ENCODE peak calls at places on chromosomes 16 and 17, in ten cellular contexts. Z, F, K, O, P, L, H, V, R and G are unnamed samples. For H3K4me1, the result is how much of the 10 kb centered on the place peaks cover.

GRCh38 chr16:8581923-8582580 is 8.3 kb downstream of the TMEM114 start:
- DNase-seq in K (peak), L (no peak), O (no peak), R (no peak), H (no peak), Z (no peak), P (peak), V (no peak), F (no peak), G (no peak)

GRCh38 chr16:7137560-7138330 is 194.9 kb upstream of the RBFOX1 start:
- DNase-seq in L (peak), V (no peak), P (no peak), H (peak), F (no peak), O (no peak), K (no peak), Z (peak), R (no peak), G (no peak)

GRCh38 chr17:58788199-58788598 is 32.5 kb downstream of the PPM1E start:
- DNase-seq in V (no peak), H (no peak), L (no peak), P (no peak), Z (no peak), K (no peak), F (no peak), R (no peak), O (no peak), G (no peak)

GRCh38 chr17:42135664-42136653 is 13.4 kb downstream of the HSPB9 start:
- DNase-seq in K (no peak), O (peak), Z (no peak), F (no peak), V (peak), P (peak), H (peak), L (peak), R (peak), G (peak)

GRCh38 chr16:842061-842476 is 41.5 kb upstream of the GNG13 start:
- DNase-seq in F (no peak), L (no peak), R (no peak), H (no peak), P (no peak), K (no peak), Z (no peak), O (no peak), V (no peak), G (no peak)

GRCh38 chr17:50279639-50280038 is 5.4 kb downstream of the TMEM92 start:
- DNase-seq in P (no peak), L (no peak), V (no peak), O (no peak), R (no peak), H (no peak), K (no peak), F (no peak), Z (no peak), G (no peak)

GRCh38 chr17:21012736-21013135 is 30.1 kb downstream of the USP22 start:
- DNase-seq in O (no peak), Z (no peak), F (no peak), H (no peak), K (no peak), V (no peak), R (no peak), P (no peak), L (no peak), G (no peak)

GRCh38 chr17:81228420-81228819 is 5.7 kb upstream of the CEP131 start:
- DNase-seq in P (no peak), R (no peak), F (no peak), K (no peak), L (no peak), O (no peak), H (no peak), Z (no peak), V (no peak), G (no peak)

GRCh38 chr17:27158390-27158789 is 135.5 kb upstream of the WSB1 start:
- DNase-seq in O (no peak), Z (no peak), L (no peak), P (peak), K (no peak), V (no peak), F (no peak), H (no peak), R (no peak), G (no peak)

GRCh38 chr17:27457731-27458523 is 1.7 kb downstream of the KSR1 start:
- DNase-seq in V (no peak), K (no peak), Z (no peak), O (no peak), R (no peak), F (peak), P (no peak), L (no peak), H (peak), G (peak)

GRCh38 chr17:66655861-66656260 is 179.1 kb upstream of the CACNG5 start:
- DNase-seq in R (no peak), L (no peak), O (no peak), V (no peak), H (no peak), Z (peak), F (no peak), P (no peak), K (no peak), G (peak)

GRCh38 chr17:41571561-41572434 is at the start of gene KRT9:
- DNase-seq in H (no peak), F (no peak), R (no peak), L (no peak), Z (no peak), P (no peak), O (no peak), V (no peak), K (no peak), G (no peak)

GRCh38 chr16:10265770-10266615 is 83.8 kb upstream of the GRIN2A start:
- DNase-seq in V (no peak), L (no peak), H (no peak), Z (no peak), P (no peak), O (no peak), R (no peak), F (no peak), K (no peak), G (no peak)

GRCh38 chr16:81728435-81728834 is 50.7 kb upstream of the PLCG2 start:
- DNase-seq in O (no peak), F (no peak), L (no peak), R (no peak), H (no peak), Z (no peak), K (no peak), P (no peak), V (no peak), G (no peak)
- H3K4me3 ChIP-seq in O (no peak), F (no peak), L (no peak), R (no peak), H (no peak), Z (no peak), K (no peak), P (no peak), V (no peak), G (no peak)

DNA sequence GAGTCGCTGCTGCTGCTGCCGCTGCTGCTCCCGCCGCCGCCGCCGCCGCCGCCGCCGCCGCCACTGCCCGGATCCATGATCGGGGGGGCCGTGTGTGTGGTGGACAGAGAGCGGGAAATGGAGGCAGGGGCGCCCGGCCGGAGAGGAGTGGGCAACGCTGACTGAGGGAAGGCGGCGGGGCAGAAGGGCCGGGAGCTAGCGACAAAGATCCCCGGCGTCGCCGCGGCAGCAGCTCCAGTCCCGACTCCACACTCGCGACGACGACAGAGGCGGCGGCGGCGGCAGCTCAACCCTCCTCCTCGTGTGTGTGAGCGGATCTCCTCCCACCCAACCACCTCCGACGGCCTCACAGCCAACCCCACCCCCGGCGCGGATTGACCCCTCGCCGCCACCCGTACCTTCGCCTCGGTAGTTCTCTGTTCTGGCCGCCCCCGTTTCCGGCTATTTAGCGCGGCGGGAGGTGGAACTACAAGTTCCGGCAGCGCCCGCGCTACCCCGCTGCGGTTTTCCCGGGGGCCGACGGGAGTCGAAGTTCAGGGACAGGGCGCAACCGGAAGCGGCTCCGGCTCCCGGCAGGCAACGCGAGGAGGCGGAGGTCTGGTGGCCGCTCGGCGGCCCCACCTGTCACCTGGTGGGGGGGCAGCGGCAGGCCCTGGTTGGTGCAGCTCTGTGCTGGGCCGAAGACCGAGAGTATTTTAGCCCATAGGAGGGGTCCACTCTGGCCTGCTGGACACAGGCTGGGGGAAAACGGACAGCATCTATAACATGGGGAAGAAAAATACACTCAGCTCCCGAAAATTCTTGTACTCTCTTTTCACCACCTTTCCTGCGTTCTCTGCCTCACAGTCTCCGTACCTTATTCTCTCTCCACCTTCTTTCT is at the start of gene GSPT1:
- DNase-seq in F (peak), L (peak), K (peak), H (peak), V (peak), O (peak), Z (peak), R (peak), P (peak), G (peak)
- TF ChIP-seq CTCF in F (no peak), L (no peak), K (peak), H (no peak), V (peak), O (peak), Z (no peak), R (peak), P (peak), G (no peak)

GRCh38 chr17:55661359-55661758 is 61.3 kb downstream of the TMEM100 start:
- DNase-seq in K (no peak), H (no peak), R (no peak), L (no peak), F (no peak), O (no peak), Z (no peak), V (no peak), P (no peak), G (no peak)
- H3K4me1 ChIP-seq in K (under half), H (under half), R (under half), L (under half), F (under half), O (under half), Z (under half), V (under half), P (under half), G (under half)

GRCh38 chr17:61408151-61409041 is 8.8 kb downstream of the TBX2 start:
- DNase-seq in H (no peak), L (no peak), V (no peak), Z (no peak), R (no peak), O (no peak), F (peak), P (peak), K (no peak), G (no peak)

GRCh38 chr17:61410555-61411089 is 11.0 kb downstream of the TBX2 start:
- DNase-seq in O (peak), P (peak), R (peak), L (no peak), H (peak), Z (no peak), V (peak), F (peak), K (peak), G (peak)

GRCh38 chr17:61409301-61410099 is 9.9 kb downstream of the TBX2 start:
- DNase-seq in H (peak), Z (peak), R (no peak), L (no peak), F (peak), O (peak), P (peak), V (peak), K (peak), G (peak)

GRCh38 chr17:61411114-61411943 is 11.7 kb downstream of the TBX2 start:
- DNase-seq in Z (peak), V (peak), H (peak), L (no peak), F (peak), R (no peak), K (peak), P (peak), O (peak), G (peak)

GRCh38 chr17:61410100-61410551 is 10.5 kb downstream of the TBX2 start:
- DNase-seq in P (peak), O (no peak), V (no peak), H (no peak), K (no peak), L (no peak), F (no peak), R (no peak), Z (no peak), G (no peak)
- H3K4me3 ChIP-seq in P (peak), O (no peak), V (peak), H (peak), K (no peak), L (no peak), F (peak), R (peak), Z (no peak), G (peak)

GRCh38 chr16:51759329-51759728 is 608.3 kb upstream of the SALL1 start:
- DNase-seq in Z (no peak), H (no peak), V (no peak), O (no peak), R (no peak), F (no peak), L (no peak), K (no peak), P (no peak), G (no peak)

GRCh38 chr16:51757921-51758479 is 606.9 kb upstream of the SALL1 start:
- DNase-seq in Z (no peak), V (no peak), O (no peak), R (no peak), P (no peak), H (no peak), F (no peak), K (no peak), L (no peak), G (no peak)

GRCh38 chr16:51757124-51757470 is 606.0 kb upstream of the SALL1 start:
- DNase-seq in K (no peak), V (no peak), L (no peak), Z (no peak), R (no peak), P (no peak), H (no peak), F (no peak), O (no peak), G (no peak)

GRCh38 chr16:51755039-51755501 is 604.0 kb upstream of the SALL1 start:
- DNase-seq in Z (no peak), P (no peak), K (no peak), O (no peak), F (peak), H (no peak), V (no peak), R (no peak), L (no peak), G (peak)

GRCh38 chr16:51756447-51757123 is 605.5 kb upstream of the SALL1 start:
- DNase-seq in P (no peak), V (no peak), L (no peak), H (no peak), O (no peak), Z (no peak), F (peak), R (no peak), K (peak), G (no peak)
- TF ChIP-seq CTCF in P (no peak), V (no peak), L (no peak), H (no peak), O (no peak), Z (no peak), F (peak), R (no peak), K (no peak), G (no peak)

GRCh38 chr16:20904507-20905079 is 4.0 kb downstream of the LYRM1 start:
- DNase-seq in L (no peak), O (no peak), V (peak), K (peak), P (no peak), R (no peak), Z (peak), H (no peak), F (no peak), G (peak)

GRCh38 chr16:20903889-20904506 is 3.4 kb downstream of the LYRM1 start:
- DNase-seq in P (no peak), O (no peak), V (no peak), F (no peak), R (no peak), K (no peak), H (no peak), L (no peak), Z (no peak), G (no peak)

GRCh38 chr16:20905576-20905975 is 5.0 kb downstream of the LYRM1 start:
- DNase-seq in V (no peak), P (no peak), Z (no peak), O (no peak), R (no peak), F (no peak), L (no peak), H (no peak), K (no peak), G (no peak)

GRCh38 chr16:20906871-20907255 is 6.3 kb downstream of the LYRM1 start:
- DNase-seq in V (no peak), L (no peak), R (no peak), H (no peak), Z (no peak), P (no peak), F (no peak), O (no peak), K (no peak), G (no peak)

GRCh38 chr16:20906225-20906870 is 5.8 kb downstream of the LYRM1 start:
- DNase-seq in P (no peak), F (no peak), R (no peak), K (no peak), V (no peak), O (no peak), L (no peak), H (no peak), Z (peak), G (peak)
- H3K4me1 ChIP-seq in P (half or more), F (under half), R (half or more), K (under half), V (half or more), O (under half), L (half or more), H (half or more), Z (half or more), G (under half)

DNA sequence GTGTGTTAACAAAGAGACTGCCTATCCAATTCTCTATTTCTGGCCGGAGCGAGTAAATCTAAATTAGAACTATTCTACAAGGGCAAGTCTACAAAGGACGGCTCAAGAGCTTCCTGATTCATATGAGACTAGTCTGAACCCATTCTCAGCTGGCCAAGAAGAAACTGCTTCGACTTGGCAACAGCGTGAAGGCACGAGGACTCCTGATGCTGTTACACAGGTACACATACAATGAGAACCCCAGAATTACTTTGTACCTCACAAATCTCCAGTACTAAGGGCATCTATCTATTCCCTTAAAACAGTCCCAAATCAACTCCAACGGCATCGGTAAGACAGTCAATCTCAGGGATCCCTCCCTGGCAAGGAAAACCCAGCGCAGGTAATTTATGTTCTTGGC is 1.5 kb downstream of the CRK start:
- DNase-seq in H (no peak), K (no peak), R (no peak), F (no peak), L (no peak), O (no peak), Z (no peak), V (no peak), P (no peak), G (no peak)
- H3K4me3 ChIP-seq in H (peak), K (peak), R (peak), F (peak), L (peak), O (peak), Z (peak), V (peak), P (peak), G (peak)

GRCh38 chr16:3289998-3290673 is 6.8 kb downstream of the ZNF263 start:
- DNase-seq in F (no peak), K (no peak), V (no peak), H (no peak), O (no peak), R (no peak), Z (no peak), L (no peak), P (no peak), G (no peak)
- TF ChIP-seq CTCF in F (no peak), K (no peak), V (no peak), H (no peak), O (no peak), R (no peak), Z (no peak), L (no peak), P (no peak), G (no peak)

DNA sequence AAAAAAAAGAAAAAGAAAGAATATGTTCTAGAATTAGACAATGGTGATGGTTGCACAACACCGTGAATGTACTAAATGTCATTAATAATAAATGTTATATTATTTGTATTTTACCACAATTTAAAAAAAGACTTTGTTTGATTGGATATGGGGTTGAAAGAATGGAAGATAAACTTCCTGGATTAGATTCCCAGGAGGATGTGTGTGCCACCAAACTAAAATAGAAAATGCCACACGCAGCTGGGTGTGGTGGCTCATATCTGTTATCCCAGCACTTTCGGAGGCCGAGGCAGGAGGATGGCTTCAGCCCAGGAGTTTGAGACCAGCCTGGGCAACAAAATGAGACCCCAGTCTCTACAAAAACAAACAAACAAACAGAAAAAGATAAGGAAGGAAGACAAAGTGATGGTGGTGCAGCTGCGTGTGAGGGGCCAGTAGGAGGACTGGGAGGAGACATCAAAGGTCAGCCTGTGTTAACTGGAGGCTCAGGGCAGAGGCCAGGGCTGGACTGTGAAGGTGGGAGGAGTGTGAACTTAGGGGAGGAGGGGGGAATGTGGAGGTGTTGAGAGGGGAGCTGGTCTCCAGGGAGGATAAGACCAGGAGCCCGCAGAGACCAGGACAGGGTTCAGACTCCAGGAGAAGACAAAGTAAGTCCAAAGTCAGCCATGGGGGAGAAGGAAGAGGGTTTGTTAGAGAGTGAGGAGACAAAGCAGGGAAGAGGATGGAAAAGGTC is 4.1 kb downstream of the PECAM1 start:
- DNase-seq in O (no peak), P (no peak), R (no peak), L (no peak), H (no peak), F (no peak), K (no peak), V (no peak), Z (no peak), G (no peak)
- H3K4me1 ChIP-seq in O (under half), P (half or more), R (half or more), L (under half), H (under half), F (under half), K (under half), V (under half), Z (half or more), G (under half)

DNA sequence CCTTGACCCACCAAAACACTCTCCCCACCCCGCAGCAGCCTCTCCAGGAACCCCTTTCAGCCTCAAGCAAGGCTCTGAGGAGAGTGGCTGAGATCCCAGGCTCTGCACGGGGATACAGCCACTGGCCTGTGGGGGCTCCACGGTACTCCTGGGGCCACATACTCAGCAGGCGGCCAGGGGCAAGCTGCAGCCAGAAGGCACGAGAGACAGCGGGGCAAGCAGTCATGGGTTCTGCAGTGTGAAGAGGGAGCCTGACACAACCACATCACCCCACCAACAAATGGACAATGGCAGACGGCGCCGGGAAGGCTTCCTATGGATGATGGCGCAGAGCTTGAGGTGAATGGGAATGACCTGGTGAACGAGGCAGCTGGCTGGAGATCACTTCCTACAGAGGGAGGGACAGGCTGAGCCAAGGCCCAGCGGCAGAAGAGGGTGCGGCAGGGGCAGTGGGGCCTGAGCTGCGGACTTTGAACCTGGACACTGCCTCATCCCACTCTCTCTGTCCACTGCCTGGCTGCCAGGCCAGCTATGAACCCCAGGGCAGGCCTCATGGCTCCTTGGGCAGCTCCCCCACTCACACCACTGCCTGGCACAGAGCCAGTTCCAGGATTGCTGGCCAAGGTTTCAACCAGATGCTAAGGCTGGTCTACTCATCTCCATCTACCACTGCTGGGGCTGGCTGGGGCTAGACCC is 10.8 kb upstream of the BCAR1 start:
- DNase-seq in O (peak), H (peak), F (no peak), Z (no peak), V (peak), K (no peak), R (peak), L (no peak), P (no peak), G (peak)
- H3K4me3 ChIP-seq in O (no peak), H (no peak), F (no peak), Z (no peak), V (peak), K (no peak), R (peak), L (no peak), P (peak), G (no peak)